ENCODE peak calls at places on chromosomes 5 and 9, in seven cellular contexts. K is WERI-Rb-1, N is stomach, C is adrenal gland, P is pancreas, I is left lung, L is A549. Z is an unnamed sample. For H3K9me3, the result is how much of the 10 kb centered on the place peaks cover.

GRCh38 chr9:16146661-16147060 is 593.8 kb downstream of the CCDC171 start:
- DNase-seq in K (no peak), N (no peak), C (no peak), P (no peak), I (no peak), L (no peak), Z (no peak)

GRCh38 chr9:77974414-77974813 is 57.2 kb downstream of the GNAQ start:
- DNase-seq in K (no peak), N (no peak), C (no peak), P (no peak), I (no peak), L (no peak), Z (no peak)

GRCh38 chr5:59893436-59894227 is at the start of gene PDE4D:
- DNase-seq in K (peak), N (peak), C (peak), P (peak), I (peak), L (peak), Z (peak)

GRCh38 chr9:90012825-90013425 is 408.1 kb downstream of the GADD45G start:
- DNase-seq in K (no peak), N (peak), C (no peak), P (no peak), I (no peak), L (no peak), Z (no peak)

GRCh38 chr9:99046068-99046467 is 58.8 kb upstream of the TGFBR1 start:
- DNase-seq in K (no peak), N (no peak), C (no peak), P (no peak), I (no peak), L (no peak), Z (no peak)

GRCh38 chr9:20684035-20684864 is at the start of gene FOCAD:
- DNase-seq in K (peak), N (peak), C (peak), P (peak), I (peak), L (peak), Z (peak)

GRCh38 chr5:87421307-87421706 is 8.6 kb upstream of the CCNH start:
- DNase-seq in K (no peak), N (no peak), C (no peak), P (no peak), I (no peak), L (no peak), Z (no peak)

GRCh38 chr9:83280259-83280658 is 217.3 kb upstream of the RASEF start:
- DNase-seq in K (no peak), N (no peak), C (peak), P (no peak), I (no peak), L (peak), Z (no peak)

GRCh38 chr5:112668911-112669310 is 68.8 kb upstream of the APC start:
- DNase-seq in K (no peak), N (no peak), C (no peak), P (no peak), I (no peak), L (no peak), Z (no peak)

GRCh38 chr9:84691634-84692033 is 22.1 kb downstream of the NTRK2 start:
- DNase-seq in K (no peak), N (no peak), C (no peak), P (no peak), I (no peak), L (no peak), Z (no peak)

GRCh38 chr9:89436963-89437625 is 60.8 kb downstream of the SEMA4D start:
- DNase-seq in K (no peak), N (peak), C (no peak), P (no peak), I (no peak), L (no peak), Z (peak)

GRCh38 chr5:111172504-111172903 is 51.7 kb upstream of the CAMK4 start:
- DNase-seq in K (no peak), N (no peak), C (no peak), P (peak), I (no peak), L (no peak), Z (no peak)

GRCh38 chr5:96031811-96032261 is 70.2 kb upstream of the ELL2 start:
- DNase-seq in K (no peak), N (no peak), C (no peak), P (no peak), I (no peak), L (no peak), Z (no peak)

GRCh38 chr5:71932131-71932635 is 175.1 kb upstream of the MAP1B start:
- DNase-seq in K (no peak), N (no peak), C (no peak), P (peak), I (no peak), L (peak), Z (no peak)

GRCh38 chr9:129752915-129753724 is at the start of gene PTGES:
- DNase-seq in K (peak), N (peak), C (peak), P (peak), I (peak), L (peak), Z (peak)

GRCh38 chr9:81256368-81256767 is 433.0 kb downstream of the TLE1 start:
- DNase-seq in K (no peak), N (no peak), C (no peak), P (no peak), I (no peak), L (no peak), Z (no peak)

GRCh38 chr5:69364414-69364813 is 4.9 kb downstream of the AK6 start:
- DNase-seq in K (no peak), N (no peak), C (no peak), P (no peak), I (no peak), L (peak), Z (no peak)

GRCh38 chr9:85978496-85978895 is 37.5 kb downstream of the NAA35 start:
- DNase-seq in K (no peak), N (no peak), C (no peak), P (no peak), I (no peak), L (no peak), Z (no peak)

GRCh38 chr5:149297340-149298023 is 25.8 kb downstream of the AFAP1L1 start:
- DNase-seq in K (no peak), N (no peak), C (no peak), P (no peak), I (no peak), L (no peak), Z (no peak)

GRCh38 chr9:131887680-131888079 is 147.8 kb upstream of the RAPGEF1 start:
- DNase-seq in K (no peak), N (no peak), C (no peak), P (no peak), I (no peak), L (no peak), Z (no peak)

GRCh38 chr9:84811072-84811725 is 141.7 kb downstream of the NTRK2 start:
- DNase-seq in K (no peak), N (no peak), C (no peak), P (no peak), I (no peak), L (no peak), Z (no peak)

GRCh38 chr5:1801954-1802295 is 718 bp downstream of the NDUFS6 start:
- DNase-seq in K (peak), N (no peak), C (no peak), P (no peak), I (no peak), L (peak), Z (no peak)

GRCh38 chr9:127283917-127284316 is 19.3 kb downstream of the GARNL3 start:
- DNase-seq in K (peak), N (no peak), C (peak), P (no peak), I (no peak), L (peak), Z (no peak)

GRCh38 chr5:109485030-109485429 is 75.3 kb upstream of the PJA2 start:
- DNase-seq in K (peak), N (peak), C (peak), P (peak), I (peak), L (no peak), Z (peak)

GRCh38 chr5:87303324-87303723 is 35.6 kb downstream of the RASA1 start:
- DNase-seq in K (no peak), N (no peak), C (no peak), P (no peak), I (no peak), L (no peak), Z (no peak)

GRCh38 chr5:153425914-153426313 is 64.6 kb upstream of the GRIA1 start:
- DNase-seq in K (peak), N (no peak), C (no peak), P (peak), I (no peak), L (peak), Z (no peak)

GRCh38 chr9:88370346-88370745 is 17.9 kb upstream of the SPIN1 start:
- DNase-seq in K (no peak), N (no peak), C (no peak), P (no peak), I (no peak), L (no peak), Z (no peak)

GRCh38 chr5:54807421-54807820 is 178.0 kb downstream of the ESM1 start:
- DNase-seq in K (no peak), N (no peak), C (no peak), P (no peak), I (no peak), L (peak), Z (no peak)

GRCh38 chr5:169296456-169297220 is 4.3 kb downstream of the SLIT3 start:
- DNase-seq in K (no peak), N (no peak), C (peak), P (no peak), I (no peak), L (peak), Z (no peak)

GRCh38 chr9:116369706-116370105 is 216.1 kb downstream of the PAPPA start:
- DNase-seq in K (no peak), N (no peak), C (no peak), P (no peak), I (no peak), L (no peak), Z (no peak)

GRCh38 chr9:16871358-16872151 is 1.1 kb upstream of the BNC2 start:
- DNase-seq in K (peak), N (peak), C (peak), P (no peak), I (peak), L (peak), Z (peak)

GRCh38 chr5:177959315-177959714 is 36.7 kb downstream of the PROP1 start:
- DNase-seq in K (no peak), N (no peak), C (no peak), P (no peak), I (no peak), L (no peak), Z (no peak)
- TF ChIP-seq CTCF in K (no peak), N (no peak), C (no peak), P (no peak), I (no peak), L (no peak), Z (no peak)

DNA sequence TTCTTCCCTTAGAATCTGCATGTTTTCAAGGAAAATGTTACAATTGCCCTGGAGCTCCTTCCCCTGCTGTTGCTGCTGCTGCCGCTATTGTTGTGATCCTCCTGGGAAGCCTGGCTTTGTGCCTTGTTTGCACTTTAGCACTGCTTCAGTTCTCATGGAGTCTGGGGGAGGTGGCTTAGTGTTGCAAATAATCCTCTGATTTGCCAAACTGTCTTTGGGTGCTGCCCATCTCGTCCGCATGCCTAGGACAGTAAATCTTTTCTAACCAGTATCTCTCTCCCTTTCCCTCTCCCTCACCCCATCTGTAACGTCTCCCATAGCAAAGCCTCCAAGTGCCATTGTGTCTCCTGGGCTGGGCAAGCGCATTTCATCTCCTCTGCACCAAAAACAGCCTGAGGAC is 30.3 kb downstream of the FAM240B start:
- DNase-seq in K (peak), N (no peak), C (no peak), P (no peak), I (no peak), L (peak), Z (no peak)
- H3K27ac ChIP-seq in K (no peak), N (no peak), C (no peak), P (no peak), I (no peak), L (peak), Z (no peak)

DNA sequence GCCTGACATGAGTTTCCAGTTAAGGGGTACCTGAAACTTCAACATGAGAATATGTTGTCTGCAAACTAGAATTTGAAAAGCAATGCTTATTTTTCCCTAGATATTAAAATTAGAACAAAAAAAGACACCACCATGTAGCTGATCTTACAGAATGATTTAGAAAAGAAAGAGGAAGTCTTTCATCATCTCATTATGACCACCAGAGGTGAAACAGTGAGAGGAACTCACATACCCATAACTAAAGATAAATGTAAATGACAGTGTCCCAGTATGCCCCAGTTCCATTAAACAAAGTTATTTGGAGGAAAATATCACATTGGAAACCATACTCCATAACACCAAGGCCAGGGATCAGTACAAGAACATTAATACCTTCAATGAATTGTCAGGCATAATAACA is 6.9 kb downstream of the TAF7 start:
- DNase-seq in K (no peak), N (no peak), C (no peak), P (no peak), I (no peak), L (no peak), Z (no peak)
- H3K9me3 ChIP-seq in K (under half), N (half or more), C (half or more), P (under half), I (under half), L (half or more), Z (under half)

DNA sequence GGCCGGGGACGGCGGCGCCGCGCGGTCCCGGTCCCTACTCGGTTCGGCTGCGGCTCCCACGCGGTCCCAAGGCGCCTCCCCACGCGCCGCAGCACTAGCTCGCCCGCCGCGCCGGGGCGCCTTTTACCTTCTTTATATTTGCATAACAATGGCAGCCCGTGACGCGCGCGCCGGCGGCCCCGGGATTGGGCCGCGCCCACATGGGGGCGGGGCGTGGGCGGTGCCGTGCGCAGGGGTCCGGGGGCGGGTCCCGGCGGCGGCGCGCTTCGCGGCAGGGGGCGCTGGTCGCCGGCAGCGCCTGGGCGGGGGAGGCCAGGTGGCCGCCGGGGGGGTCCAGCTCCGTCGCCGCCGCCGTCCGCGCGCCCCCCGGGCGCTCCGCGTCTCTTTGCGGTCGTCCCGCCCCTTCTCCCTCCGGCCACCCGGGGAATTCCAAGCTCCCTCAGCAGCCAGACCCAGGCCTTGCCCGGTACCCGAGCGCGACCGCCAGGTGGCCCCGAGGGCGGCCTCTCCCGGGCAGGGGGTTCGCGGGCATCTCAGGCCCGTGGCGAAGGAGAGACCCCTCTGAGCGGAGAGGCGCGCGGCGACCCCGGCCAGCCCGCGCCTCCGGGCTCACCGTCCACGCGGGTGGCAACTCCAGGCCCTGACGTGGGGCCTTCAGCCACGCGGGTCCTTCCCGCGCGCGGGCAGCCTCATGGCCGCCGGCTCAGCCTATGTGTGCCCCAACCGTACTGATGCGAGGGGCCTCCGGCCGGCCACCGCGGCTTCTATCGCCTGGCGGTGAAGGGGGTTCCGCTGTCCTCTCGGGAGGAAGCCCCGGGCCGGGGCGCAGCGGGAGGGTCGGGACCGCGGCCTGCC is at the start of gene NRARP:
- DNase-seq in K (peak), N (peak), C (peak), P (peak), I (peak), L (peak), Z (peak)
- TF ChIP-seq CTCF in K (peak), N (peak), C (peak), P (peak), I (peak), L (peak), Z (peak)

GRCh38 chr5:172800088-172800551 is 29.1 kb upstream of the DUSP1 start:
- DNase-seq in K (no peak), N (peak), C (peak), P (no peak), I (peak), L (peak), Z (no peak)

GRCh38 chr5:172802013-172802584 is 31.1 kb upstream of the DUSP1 start:
- DNase-seq in K (no peak), N (no peak), C (no peak), P (no peak), I (no peak), L (no peak), Z (no peak)

GRCh38 chr5:172805018-172805683 is 28.9 kb upstream of the ERGIC1 start:
- DNase-seq in K (no peak), N (no peak), C (no peak), P (no peak), I (no peak), L (no peak), Z (no peak)

GRCh38 chr5:172801184-172801671 is 30.2 kb upstream of the DUSP1 start:
- DNase-seq in K (no peak), N (no peak), C (peak), P (no peak), I (no peak), L (peak), Z (no peak)

GRCh38 chr5:172802585-172803176 is 31.4 kb upstream of the ERGIC1 start:
- DNase-seq in K (no peak), N (no peak), C (peak), P (no peak), I (no peak), L (no peak), Z (no peak)
- H3K27ac ChIP-seq in K (no peak), N (no peak), C (no peak), P (no peak), I (peak), L (peak), Z (no peak)

GRCh38 chr5:2903451-2904395 is 152.2 kb upstream of the IRX2 start:
- DNase-seq in K (no peak), N (no peak), C (no peak), P (no peak), I (no peak), L (no peak), Z (no peak)

GRCh38 chr5:2904399-2904798 is 152.9 kb upstream of the IRX2 start:
- DNase-seq in K (no peak), N (no peak), C (no peak), P (no peak), I (no peak), L (no peak), Z (no peak)

GRCh38 chr5:2906302-2907090 is 155.0 kb upstream of the IRX2 start:
- DNase-seq in K (no peak), N (no peak), C (no peak), P (no peak), I (no peak), L (no peak), Z (no peak)

GRCh38 chr5:2905741-2906140 is 154.3 kb upstream of the IRX2 start:
- DNase-seq in K (no peak), N (no peak), C (no peak), P (no peak), I (no peak), L (no peak), Z (no peak)

GRCh38 chr5:2904956-2905355 is 153.5 kb upstream of the IRX2 start:
- DNase-seq in K (no peak), N (no peak), C (no peak), P (no peak), I (no peak), L (no peak), Z (no peak)
- H3K9me3 ChIP-seq in K (under half), N (under half), C (under half), P (under half), I (under half), L (under half), Z (under half)

GRCh38 chr5:77222722-77223121 is 12.2 kb downstream of the PDE8B start:
- DNase-seq in K (peak), N (no peak), C (no peak), P (no peak), I (no peak), L (no peak), Z (no peak)
- TF ChIP-seq CTCF in K (no peak), N (no peak), C (no peak), P (no peak), I (no peak), L (no peak), Z (no peak)

Z was measured in prostate gland.